ENCODE peak calls at places on chromosomes 12 and 14, in seven cellular contexts. B is K562, O is heart left ventricle, F is A549, Q is sigmoid colon, L is stomach, W is HCT116. P is an unnamed sample.

GRCh38 chr12:32455607-32456063 is 56.3 kb downstream of the FGD4 start:
- DNase-seq in O (no peak), F (peak), W (peak), B (peak), L (no peak), Q (no peak), P (peak)

GRCh38 chr14:24312736-24313507 is 1.6 kb downstream of the LTB4R start:
- DNase-seq in O (peak), W (no peak), F (no peak), Q (peak), B (no peak), L (no peak), P (peak)

GRCh38 chr14:91149462-91149861 is 35.6 kb downstream of the DGLUCY start:
- DNase-seq in B (peak), Q (peak), L (peak), F (peak), O (no peak), W (no peak), P (peak)

GRCh38 chr14:95889236-95889979 is 12.8 kb downstream of the TUNAR start:
- DNase-seq in Q (no peak), B (no peak), L (no peak), O (no peak), F (no peak), W (no peak), P (no peak)

GRCh38 chr14:53791116-53791515 is 165.5 kb downstream of the BMP4 start:
- DNase-seq in B (no peak), F (no peak), L (no peak), Q (no peak), W (no peak), O (no peak), P (no peak)

GRCh38 chr12:38911611-38912010 is 6.2 kb upstream of the CPNE8 start:
- DNase-seq in F (no peak), Q (no peak), W (no peak), B (no peak), L (no peak), O (no peak), P (no peak)

GRCh38 chr14:31894351-31894750 is 182.8 kb upstream of the ARHGAP5 start:
- DNase-seq in O (no peak), F (no peak), B (peak), L (no peak), Q (no peak), W (no peak), P (no peak)

GRCh38 chr12:49292729-49293055 is 2.3 kb upstream of the PRPH start:
- DNase-seq in W (no peak), O (no peak), F (no peak), B (no peak), L (peak), Q (peak), P (peak)

GRCh38 chr14:99679996-99680395 is 4.1 kb upstream of the CYP46A1 start:
- DNase-seq in O (no peak), L (no peak), W (no peak), B (no peak), F (no peak), Q (peak), P (no peak)

GRCh38 chr12:132360906-132361777 is 31.8 kb upstream of the GALNT9 start:
- DNase-seq in B (no peak), O (no peak), Q (peak), F (no peak), W (no peak), L (no peak), P (no peak)

GRCh38 chr14:75877884-75878283 is 103.9 kb downstream of the TGFB3 start:
- DNase-seq in Q (no peak), W (no peak), B (no peak), O (no peak), L (no peak), F (no peak), P (no peak)

GRCh38 chr12:69570545-69571399 is 14.5 kb upstream of the CCT2 start:
- DNase-seq in B (peak), Q (peak), L (peak), W (peak), F (peak), O (peak), P (peak)

GRCh38 chr12:8822298-8822697 is at the start of gene A2ML1:
- DNase-seq in B (no peak), L (no peak), Q (no peak), W (no peak), O (no peak), F (no peak), P (no peak)

GRCh38 chr12:127656261-127656660 is 610.7 kb upstream of the TMEM132C start:
- DNase-seq in F (no peak), O (no peak), L (no peak), Q (no peak), W (no peak), B (no peak), P (no peak)

GRCh38 chr12:111410229-111411186 is 4.8 kb downstream of the SH2B3 start:
- DNase-seq in L (no peak), Q (no peak), B (no peak), O (peak), W (no peak), F (no peak), P (no peak)

GRCh38 chr14:75399819-75400678 is 27.8 kb upstream of the JDP2 start:
- DNase-seq in B (no peak), O (peak), F (peak), L (peak), W (no peak), Q (peak), P (peak)

GRCh38 chr12:128940974-128941373 is 87.7 kb downstream of the GLT1D1 start:
- DNase-seq in L (no peak), F (peak), W (no peak), O (no peak), B (no peak), Q (no peak), P (no peak)

GRCh38 chr14:35535794-35536112 is 1.8 kb downstream of the INSM2 start:
- DNase-seq in O (no peak), F (no peak), L (no peak), W (no peak), B (no peak), Q (no peak), P (no peak)

GRCh38 chr12:25328082-25328712 is 77.5 kb upstream of the KRAS start:
- DNase-seq in Q (no peak), B (no peak), F (peak), W (no peak), L (no peak), O (no peak), P (peak)

GRCh38 chr12:103793512-103794045 is 47.5 kb downstream of the NT5DC3 start:
- DNase-seq in O (no peak), Q (peak), L (no peak), W (no peak), B (no peak), F (no peak), P (no peak)

GRCh38 chr12:71938728-71939385 is at the start of gene TPH2:
- DNase-seq in O (peak), B (peak), F (peak), Q (no peak), L (peak), W (peak), P (peak)

GRCh38 chr12:119183942-119184695 is 5.4 kb downstream of the HSPB8 start:
- DNase-seq in F (no peak), L (no peak), B (no peak), W (no peak), O (peak), Q (peak), P (no peak)

GRCh38 chr14:51176819-51177218 is 63.2 kb upstream of the TMX1 start:
- DNase-seq in F (no peak), L (no peak), W (no peak), Q (no peak), B (no peak), O (no peak), P (no peak)

GRCh38 chr14:104141621-104142091 is 3.3 kb downstream of the KIF26A start:
- DNase-seq in Q (peak), B (no peak), L (no peak), F (no peak), W (no peak), O (peak), P (peak)

GRCh38 chr14:103628221-103628683 is 759 bp upstream of the KLC1 start:
- DNase-seq in Q (peak), W (peak), L (peak), F (peak), B (peak), O (peak), P (peak)

GRCh38 chr12:101925352-101925751 is 48.0 kb downstream of the DRAM1 start:
- DNase-seq in O (peak), B (no peak), L (peak), Q (peak), F (peak), W (no peak), P (peak)

GRCh38 chr12:3727877-3728632 is 24.9 kb downstream of the CRACR2A start:
- DNase-seq in Q (no peak), B (no peak), F (no peak), L (no peak), O (no peak), W (no peak), P (no peak)

GRCh38 chr12:70831538-70831937 is 89.0 kb downstream of the PTPRR start:
- DNase-seq in Q (no peak), W (peak), B (no peak), L (no peak), O (no peak), F (no peak), P (no peak)

GRCh38 chr14:63986789-63987533 is 134.2 kb downstream of the SYNE2 start:
- DNase-seq in W (no peak), F (peak), B (no peak), O (no peak), L (no peak), Q (no peak), P (no peak)

GRCh38 chr14:105343194-105343593 is 28.6 kb downstream of the PACS2 start:
- DNase-seq in F (no peak), O (no peak), W (no peak), L (no peak), Q (no peak), B (no peak), P (no peak)

GRCh38 chr12:99393763-99394162 is 253.8 kb upstream of the GARIN6 start:
- DNase-seq in F (no peak), B (no peak), Q (no peak), O (no peak), W (no peak), L (no peak), P (no peak)

GRCh38 chr12:95740751-95741150 is 49.8 kb downstream of the NTN4 start:
- DNase-seq in O (no peak), L (no peak), W (no peak), F (no peak), Q (no peak), B (no peak), P (no peak)

GRCh38 chr12:1917172-1918070 is 1.0 kb downstream of the CACNA2D4 start:
- DNase-seq in W (no peak), O (no peak), F (no peak), Q (peak), B (peak), L (peak), P (no peak)

GRCh38 chr14:96139169-96139568 is 65.5 kb upstream of the BDKRB2 start:
- DNase-seq in O (no peak), Q (no peak), W (no peak), L (no peak), F (no peak), B (no peak), P (no peak)

GRCh38 chr12:56216461-56216860 is 5.3 kb downstream of the RNF41 start:
- DNase-seq in Q (no peak), B (no peak), F (no peak), W (no peak), L (no peak), O (no peak), P (no peak)

GRCh38 chr14:64147126-64147790 is 146.9 kb downstream of the ESR2 start:
- DNase-seq in W (no peak), O (no peak), B (no peak), F (no peak), Q (no peak), L (no peak), P (no peak)

GRCh38 chr14:60014402-60014801 is 77.3 kb upstream of the PCNX4 start:
- DNase-seq in Q (no peak), O (no peak), W (no peak), B (no peak), F (no peak), L (no peak), P (no peak)

GRCh38 chr12:5189173-5189572 is 145.5 kb downstream of the KCNA5 start:
- DNase-seq in W (no peak), F (no peak), B (no peak), Q (no peak), L (no peak), O (no peak), P (no peak)

GRCh38 chr12:7571253-7571652 is 67.7 kb upstream of the CD163 start:
- DNase-seq in W (no peak), B (no peak), Q (no peak), F (no peak), O (no peak), L (no peak), P (no peak)
- TF ChIP-seq POLR2A in W (no peak), B (no peak), Q (no peak), F (no peak), O (no peak), L (no peak), P (no peak)

GRCh38 chr12:116324684-116325664 is 47.5 kb upstream of the MED13L start:
- DNase-seq in B (no peak), O (no peak), Q (no peak), F (no peak), L (no peak), W (no peak), P (no peak)
- TF ChIP-seq POLR2A in B (no peak), O (no peak), Q (no peak), F (no peak), L (no peak), W (no peak), P (no peak)

DNA sequence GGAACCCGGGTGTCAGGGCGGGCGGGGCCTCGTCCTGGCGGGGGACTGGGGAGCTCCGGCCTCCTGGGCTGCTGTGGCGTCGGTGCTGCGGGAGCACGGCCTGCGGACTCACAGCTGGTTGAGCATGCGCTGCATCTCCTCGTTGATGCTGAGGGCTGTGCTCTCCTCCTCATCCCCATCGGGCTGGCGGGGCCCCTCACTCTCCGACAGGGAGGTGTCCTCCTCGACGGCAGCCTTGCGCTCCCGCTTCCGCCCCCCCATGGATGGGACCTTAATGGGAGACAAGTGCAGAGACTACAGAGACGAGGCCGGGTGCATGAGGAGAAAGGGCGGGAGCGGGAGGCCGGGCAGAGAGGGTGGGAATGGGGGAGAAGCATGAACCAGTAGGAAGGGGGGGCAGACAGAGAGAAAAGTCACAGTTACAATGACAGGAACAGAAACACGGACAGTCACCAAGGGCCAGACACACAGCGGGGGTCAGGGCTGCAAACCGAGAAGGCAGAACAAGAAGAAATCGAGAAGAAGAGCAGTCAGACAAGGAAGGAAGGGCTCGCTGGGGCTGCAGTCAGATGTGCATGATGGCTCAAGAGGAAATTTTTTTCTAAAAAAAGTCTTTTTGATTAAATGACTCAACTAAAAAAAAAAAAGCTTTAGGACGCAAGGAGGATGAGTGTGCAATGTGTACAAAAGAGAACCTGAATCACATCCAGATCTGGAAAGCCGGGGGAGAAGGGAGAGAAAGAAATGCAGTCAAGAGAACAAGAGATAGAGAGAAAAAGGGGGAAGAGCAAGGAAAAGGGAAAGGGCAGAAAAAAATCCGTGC is 7.1 kb downstream of the IFFO1 start:
- DNase-seq in W (no peak), B (no peak), L (no peak), F (peak), O (no peak), Q (peak), P (peak)
- TF ChIP-seq POLR2A in W (no peak), B (no peak), L (no peak), F (no peak), O (no peak), Q (no peak), P (no peak)

GRCh38 chr12:51224625-51225024 is 6.8 kb upstream of the POU6F1 start:
- DNase-seq in Q (no peak), L (no peak), F (no peak), W (no peak), O (no peak), B (no peak), P (no peak)
- TF ChIP-seq POLR2A in Q (no peak), L (no peak), F (no peak), W (no peak), O (no peak), B (no peak), P (no peak)